ENCODE peak calls at places on chromosome 10, in four cellular contexts. One of them, this sample, is unnamed.
A peak's percentile ranks its signal among the peaks of the same experiment; 100 is the strongest.

GRCh38 chr10:15630353-15630752 is 89.4 kb downstream of the ITGA8 start:
- DNase-seq in cardiac muscle cell: no peak
- DNase-seq in progenitor cell of endocrine pancreas: no peak
- DNase-seq in SK-N-SH: no peak
- DNase-seq in this sample: no peak

GRCh38 chr10:130382031-130382430 is 245.8 kb downstream of the GLRX3 start:
- DNase-seq in cardiac muscle cell: no peak
- DNase-seq in SK-N-SH: no peak
- DNase-seq in progenitor cell of endocrine pancreas: no peak
- DNase-seq in this sample: no peak

GRCh38 chr10:76632158-76633051 is 1005.2 kb downstream of the KCNMA1 start:
- DNase-seq in SK-N-SH: no peak
- DNase-seq in cardiac muscle cell: peak; percentile 49
- DNase-seq in progenitor cell of endocrine pancreas: no peak
- DNase-seq in this sample: no peak

GRCh38 chr10:24908793-24909423 is 43.5 kb downstream of the PRTFDC1 start:
- DNase-seq in SK-N-SH: no peak
- DNase-seq in progenitor cell of endocrine pancreas: no peak
- DNase-seq in cardiac muscle cell: no peak
- DNase-seq in this sample: no peak

GRCh38 chr10:69819713-69820506 is 18.2 kb downstream of the COL13A1 start:
- DNase-seq in cardiac muscle cell: no peak
- DNase-seq in progenitor cell of endocrine pancreas: no peak
- DNase-seq in SK-N-SH: no peak
- DNase-seq in this sample: no peak

GRCh38 chr10:79268717-79269116 is 78.6 kb upstream of the PPIF start:
- DNase-seq in cardiac muscle cell: no peak
- DNase-seq in SK-N-SH: no peak
- DNase-seq in progenitor cell of endocrine pancreas: no peak
- DNase-seq in this sample: no peak

GRCh38 chr10:132308588-132309451 is 1.1 kb upstream of the STK32C start:
- DNase-seq in SK-N-SH: no peak
- DNase-seq in progenitor cell of endocrine pancreas: no peak
- DNase-seq in cardiac muscle cell: peak; percentile 15
- DNase-seq in this sample: no peak

GRCh38 chr10:22736134-22736533 is 21.8 kb upstream of the PIP4K2A start:
- DNase-seq in cardiac muscle cell: no peak
- DNase-seq in SK-N-SH: no peak
- DNase-seq in progenitor cell of endocrine pancreas: no peak
- DNase-seq in this sample: no peak

GRCh38 chr10:3774814-3775670 is 10.0 kb downstream of the KLF6 start:
- DNase-seq in progenitor cell of endocrine pancreas: no peak
- DNase-seq in cardiac muscle cell: no peak
- DNase-seq in SK-N-SH: no peak
- DNase-seq in this sample: no peak

GRCh38 chr10:65273063-65273462 is 1652.8 kb upstream of the LRRTM3 start:
- DNase-seq in progenitor cell of endocrine pancreas: no peak
- DNase-seq in cardiac muscle cell: no peak
- DNase-seq in SK-N-SH: no peak
- DNase-seq in this sample: no peak

GRCh38 chr10:53697038-53697437 is 924.5 kb upstream of the MBL2 start:
- DNase-seq in progenitor cell of endocrine pancreas: no peak
- DNase-seq in cardiac muscle cell: no peak
- DNase-seq in SK-N-SH: no peak
- DNase-seq in this sample: no peak

GRCh38 chr10:117222552-117223412 is 18.1 kb upstream of the SLC18A2 start:
- DNase-seq in cardiac muscle cell: no peak
- DNase-seq in SK-N-SH: no peak
- DNase-seq in progenitor cell of endocrine pancreas: no peak
- DNase-seq in this sample: no peak

DNA sequence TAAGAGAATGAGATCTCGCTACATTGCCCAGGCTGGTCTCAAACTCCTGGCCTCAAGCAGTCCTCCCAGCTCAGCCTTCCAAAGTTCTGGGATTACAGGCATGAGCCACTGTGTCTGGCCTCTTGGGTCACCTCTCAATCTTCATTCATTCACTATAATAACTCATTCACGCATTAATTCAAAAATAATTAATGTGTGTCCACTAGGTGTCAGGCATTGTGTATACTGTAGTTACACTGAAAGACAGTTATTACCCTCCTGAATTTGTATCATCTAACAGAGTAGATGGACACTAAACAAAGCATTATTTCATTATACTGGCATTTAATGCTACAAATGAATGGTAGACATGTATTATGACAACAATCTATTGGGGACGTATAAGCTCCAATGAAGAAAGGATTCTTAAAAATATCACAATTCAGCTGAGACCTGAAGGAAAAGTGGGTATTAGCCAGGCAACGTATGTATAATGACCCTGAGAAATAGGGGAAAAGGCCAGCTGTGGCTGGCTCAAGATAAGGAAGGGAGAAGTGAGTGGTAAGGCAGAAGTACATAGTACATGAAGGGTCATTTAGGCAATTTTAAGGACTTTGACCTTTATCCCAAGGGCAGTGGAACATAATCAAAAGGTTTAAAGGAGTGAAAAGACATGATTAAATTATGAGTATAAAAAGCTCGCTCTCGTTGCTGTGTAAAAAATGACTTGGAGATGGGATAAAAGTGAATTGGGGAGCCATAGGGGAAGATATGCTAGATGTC is 150.7 kb downstream of the BTAF1 start:
- DNase-seq in cardiac muscle cell: no peak
- DNase-seq in SK-N-SH: no peak
- DNase-seq in progenitor cell of endocrine pancreas: no peak
- DNase-seq in this sample: no peak
- TF ChIP-seq CTCF in cardiac muscle cell: peak; percentile 27
- TF ChIP-seq CTCF in SK-N-SH: no peak
- TF ChIP-seq CTCF in progenitor cell of endocrine pancreas: no peak
- TF ChIP-seq CTCF in this sample: peak; percentile 29

GRCh38 chr10:29119374-29119773 is 169.5 kb upstream of the LYZL1 start:
- DNase-seq in cardiac muscle cell: no peak
- DNase-seq in progenitor cell of endocrine pancreas: peak; percentile 34
- DNase-seq in SK-N-SH: no peak
- DNase-seq in this sample: no peak
- TF ChIP-seq CTCF in cardiac muscle cell: peak; percentile 41
- TF ChIP-seq CTCF in progenitor cell of endocrine pancreas: peak; percentile 55
- TF ChIP-seq CTCF in SK-N-SH: peak; percentile 28
- TF ChIP-seq CTCF in this sample: peak; percentile 69

GRCh38 chr10:87767253-87767652 is 50.8 kb downstream of the ATAD1 start:
- DNase-seq in cardiac muscle cell: no peak
- DNase-seq in SK-N-SH: no peak
- DNase-seq in progenitor cell of endocrine pancreas: no peak
- DNase-seq in this sample: no peak
- TF ChIP-seq CTCF in cardiac muscle cell: no peak
- TF ChIP-seq CTCF in SK-N-SH: no peak
- TF ChIP-seq CTCF in progenitor cell of endocrine pancreas: no peak
- TF ChIP-seq CTCF in this sample: no peak

GRCh38 chr10:72561745-72562166 is 64.1 kb downstream of the MICU1 start:
- DNase-seq in SK-N-SH: no peak
- DNase-seq in cardiac muscle cell: no peak
- DNase-seq in progenitor cell of endocrine pancreas: no peak
- DNase-seq in this sample: no peak

GRCh38 chr10:72557362-72557761 is 68.5 kb downstream of the MICU1 start:
- DNase-seq in cardiac muscle cell: no peak
- DNase-seq in progenitor cell of endocrine pancreas: no peak
- DNase-seq in SK-N-SH: no peak
- DNase-seq in this sample: no peak
- TF ChIP-seq CTCF in cardiac muscle cell: no peak
- TF ChIP-seq CTCF in progenitor cell of endocrine pancreas: no peak
- TF ChIP-seq CTCF in SK-N-SH: no peak
- TF ChIP-seq CTCF in this sample: no peak